ENCODE peak calls at places on chromosome 3, in eight cellular contexts. One of them, this sample, is unnamed. For H3K27me3 and H3K36me3, the result is how much of the 10 kb centered on the place peaks cover.

GRCh38 chr3:149371001-149371722 is 6.3 kb downstream of the TM4SF1 start:
- DNase-seq in lower lobe of right lung: no peak
- DNase-seq in GM23338: peak
- DNase-seq in DND-41: no peak
- DNase-seq in heart right ventricle: no peak
- DNase-seq in CD8-positive, alpha-beta T cell: no peak
- DNase-seq in PC-3: peak
- DNase-seq in right atrium auricular region: no peak
- DNase-seq in this sample: no peak

GRCh38 chr3:45986303-45986982 is 9.2 kb downstream of the FYCO1 start:
- DNase-seq in lower lobe of right lung: no peak
- DNase-seq in GM23338: no peak
- DNase-seq in DND-41: no peak
- DNase-seq in heart right ventricle: peak
- DNase-seq in CD8-positive, alpha-beta T cell: no peak
- DNase-seq in PC-3: peak
- DNase-seq in right atrium auricular region: no peak
- DNase-seq in this sample: no peak

GRCh38 chr3:186998937-186999368 is 68.6 kb downstream of the ST6GAL1 start:
- DNase-seq in lower lobe of right lung: no peak
- DNase-seq in GM23338: peak
- DNase-seq in DND-41: no peak
- DNase-seq in heart right ventricle: no peak
- DNase-seq in CD8-positive, alpha-beta T cell: no peak
- DNase-seq in PC-3: peak
- DNase-seq in right atrium auricular region: no peak
- DNase-seq in this sample: peak

GRCh38 chr3:159080236-159080635 is 278.4 kb downstream of the MFSD1 start:
- DNase-seq in lower lobe of right lung: no peak
- DNase-seq in GM23338: no peak
- DNase-seq in DND-41: no peak
- DNase-seq in heart right ventricle: no peak
- DNase-seq in CD8-positive, alpha-beta T cell: no peak
- DNase-seq in PC-3: no peak
- DNase-seq in right atrium auricular region: no peak
- DNase-seq in this sample: no peak

GRCh38 chr3:182971637-182972036 is 8.7 kb downstream of the DCUN1D1 start:
- DNase-seq in lower lobe of right lung: no peak
- DNase-seq in GM23338: no peak
- DNase-seq in DND-41: no peak
- DNase-seq in heart right ventricle: no peak
- DNase-seq in CD8-positive, alpha-beta T cell: no peak
- DNase-seq in PC-3: no peak
- DNase-seq in right atrium auricular region: no peak
- DNase-seq in this sample: no peak

GRCh38 chr3:31092748-31093607 is 198.5 kb upstream of the GADL1 start:
- DNase-seq in lower lobe of right lung: no peak
- DNase-seq in GM23338: no peak
- DNase-seq in DND-41: no peak
- DNase-seq in heart right ventricle: no peak
- DNase-seq in CD8-positive, alpha-beta T cell: no peak
- DNase-seq in PC-3: no peak
- DNase-seq in right atrium auricular region: no peak
- DNase-seq in this sample: no peak

GRCh38 chr3:58237940-58238681 is 519 bp downstream of the ABHD6 start:
- DNase-seq in lower lobe of right lung: peak
- DNase-seq in GM23338: peak
- DNase-seq in DND-41: peak
- DNase-seq in heart right ventricle: peak
- DNase-seq in CD8-positive, alpha-beta T cell: no peak
- DNase-seq in PC-3: peak
- DNase-seq in right atrium auricular region: peak
- DNase-seq in this sample: peak

GRCh38 chr3:134609821-134610454 is 40.9 kb downstream of the KY start:
- DNase-seq in lower lobe of right lung: no peak
- DNase-seq in GM23338: no peak
- DNase-seq in DND-41: no peak
- DNase-seq in heart right ventricle: no peak
- DNase-seq in CD8-positive, alpha-beta T cell: no peak
- DNase-seq in PC-3: no peak
- DNase-seq in right atrium auricular region: no peak
- DNase-seq in this sample: peak

GRCh38 chr3:10485806-10486205 is 19.6 kb downstream of the ATP2B2 start:
- DNase-seq in lower lobe of right lung: no peak
- DNase-seq in GM23338: no peak
- DNase-seq in DND-41: no peak
- DNase-seq in heart right ventricle: no peak
- DNase-seq in CD8-positive, alpha-beta T cell: no peak
- DNase-seq in PC-3: no peak
- DNase-seq in right atrium auricular region: no peak
- DNase-seq in this sample: no peak

GRCh38 chr3:56748663-56749231 is 53.0 kb downstream of the ARHGEF3 start:
- DNase-seq in lower lobe of right lung: no peak
- DNase-seq in GM23338: no peak
- DNase-seq in DND-41: no peak
- DNase-seq in heart right ventricle: no peak
- DNase-seq in CD8-positive, alpha-beta T cell: no peak
- DNase-seq in PC-3: no peak
- DNase-seq in right atrium auricular region: no peak
- DNase-seq in this sample: no peak
- H3K27me3 ChIP-seq in lower lobe of right lung: under half
- H3K27me3 ChIP-seq in GM23338: under half
- H3K27me3 ChIP-seq in DND-41: under half
- H3K27me3 ChIP-seq in heart right ventricle: under half
- H3K27me3 ChIP-seq in CD8-positive, alpha-beta T cell: under half
- H3K27me3 ChIP-seq in PC-3: under half
- H3K27me3 ChIP-seq in right atrium auricular region: under half
- H3K27me3 ChIP-seq in this sample: under half

GRCh38 chr3:170738756-170739155 is 131.2 kb downstream of the RPL22L1 start:
- DNase-seq in lower lobe of right lung: no peak
- DNase-seq in GM23338: no peak
- DNase-seq in DND-41: no peak
- DNase-seq in heart right ventricle: no peak
- DNase-seq in CD8-positive, alpha-beta T cell: no peak
- DNase-seq in PC-3: no peak
- DNase-seq in right atrium auricular region: no peak
- DNase-seq in this sample: no peak

GRCh38 chr3:170740285-170740684 is 129.7 kb downstream of the RPL22L1 start:
- DNase-seq in lower lobe of right lung: no peak
- DNase-seq in GM23338: no peak
- DNase-seq in DND-41: no peak
- DNase-seq in heart right ventricle: no peak
- DNase-seq in CD8-positive, alpha-beta T cell: no peak
- DNase-seq in PC-3: no peak
- DNase-seq in right atrium auricular region: no peak
- DNase-seq in this sample: no peak

GRCh38 chr3:170741756-170742530 is 128.1 kb downstream of the RPL22L1 start:
- DNase-seq in lower lobe of right lung: no peak
- DNase-seq in GM23338: no peak
- DNase-seq in DND-41: no peak
- DNase-seq in heart right ventricle: no peak
- DNase-seq in CD8-positive, alpha-beta T cell: no peak
- DNase-seq in PC-3: peak
- DNase-seq in right atrium auricular region: no peak
- DNase-seq in this sample: no peak

GRCh38 chr3:170739410-170739809 is 130.6 kb downstream of the RPL22L1 start:
- DNase-seq in lower lobe of right lung: no peak
- DNase-seq in GM23338: no peak
- DNase-seq in DND-41: no peak
- DNase-seq in heart right ventricle: no peak
- DNase-seq in CD8-positive, alpha-beta T cell: no peak
- DNase-seq in PC-3: no peak
- DNase-seq in right atrium auricular region: no peak
- DNase-seq in this sample: no peak

DNA sequence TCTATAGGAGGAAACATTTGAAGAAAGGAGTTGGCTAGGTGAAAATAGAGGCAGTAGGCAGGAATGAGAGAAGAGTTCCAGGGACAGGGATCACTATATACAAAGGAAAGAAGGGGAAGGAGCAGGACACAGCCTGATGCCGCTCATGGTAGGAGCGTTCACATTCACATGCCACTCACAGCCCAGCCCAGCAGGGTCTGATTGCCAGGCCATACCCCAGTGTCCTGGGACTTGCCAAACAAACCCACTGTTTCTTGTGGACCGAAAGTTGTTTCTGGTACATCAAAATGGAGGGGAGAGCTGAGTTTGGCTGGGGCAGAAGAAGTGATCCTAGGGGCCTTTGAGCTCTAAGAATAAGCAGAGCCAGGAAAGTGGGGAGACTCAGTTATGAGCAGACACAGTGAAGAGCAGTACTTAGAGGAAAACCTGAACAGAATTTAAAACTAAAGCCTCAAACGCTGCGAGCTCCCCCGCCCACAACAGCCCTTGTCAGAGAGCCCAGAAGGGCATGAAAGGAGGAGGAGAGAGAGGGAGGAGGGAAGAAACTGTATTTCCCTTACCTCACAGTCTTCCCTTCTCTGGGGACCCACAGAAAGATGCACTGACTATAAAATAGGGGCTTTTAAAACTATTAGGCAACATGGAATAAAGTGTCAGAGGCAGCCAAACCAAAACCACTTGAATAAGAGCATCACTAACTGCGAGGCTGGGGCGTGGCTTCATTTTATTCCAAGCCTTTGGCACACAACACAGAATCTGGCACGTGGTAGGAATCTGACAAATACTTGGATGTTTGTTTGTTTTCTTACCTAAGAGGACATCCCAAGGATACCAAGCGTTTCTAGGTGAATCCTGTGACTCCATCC is 129.0 kb downstream of the RPL22L1 start:
- DNase-seq in lower lobe of right lung: no peak
- DNase-seq in GM23338: no peak
- DNase-seq in DND-41: no peak
- DNase-seq in heart right ventricle: peak
- DNase-seq in CD8-positive, alpha-beta T cell: no peak
- DNase-seq in PC-3: peak
- DNase-seq in right atrium auricular region: peak
- DNase-seq in this sample: no peak
- H3K4me3 ChIP-seq in lower lobe of right lung: no peak
- H3K4me3 ChIP-seq in GM23338: no peak
- H3K4me3 ChIP-seq in DND-41: no peak
- H3K4me3 ChIP-seq in heart right ventricle: no peak
- H3K4me3 ChIP-seq in CD8-positive, alpha-beta T cell: no peak
- H3K4me3 ChIP-seq in PC-3: peak
- H3K4me3 ChIP-seq in right atrium auricular region: no peak
- H3K4me3 ChIP-seq in this sample: no peak

DNA sequence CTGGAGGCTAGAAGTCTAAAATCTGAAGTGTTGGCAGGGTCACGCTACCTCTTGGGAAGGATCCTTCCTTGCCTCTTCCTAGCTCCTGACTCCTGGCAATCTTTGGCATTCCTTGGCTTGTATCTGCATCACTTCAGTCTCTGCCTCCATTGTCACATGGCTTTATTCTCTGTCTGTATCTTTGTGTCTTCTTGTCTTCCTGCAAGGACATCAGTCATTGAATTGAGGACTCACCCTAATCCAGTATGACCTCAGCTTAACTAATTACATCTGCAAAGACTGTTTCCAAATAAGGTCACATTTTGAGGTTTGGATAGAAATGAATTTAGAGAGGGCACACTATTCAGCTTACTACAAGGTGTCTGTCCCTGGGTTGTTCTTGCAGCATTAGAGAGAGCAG is 31.1 kb upstream of the UTS2B start:
- DNase-seq in lower lobe of right lung: no peak
- DNase-seq in GM23338: no peak
- DNase-seq in DND-41: no peak
- DNase-seq in heart right ventricle: no peak
- DNase-seq in CD8-positive, alpha-beta T cell: no peak
- DNase-seq in PC-3: no peak
- DNase-seq in right atrium auricular region: no peak
- DNase-seq in this sample: no peak
- H3K36me3 ChIP-seq in lower lobe of right lung: half or more
- H3K36me3 ChIP-seq in GM23338: under half
- H3K36me3 ChIP-seq in DND-41: under half
- H3K36me3 ChIP-seq in heart right ventricle: under half
- H3K36me3 ChIP-seq in CD8-positive, alpha-beta T cell: under half
- H3K36me3 ChIP-seq in PC-3: under half
- H3K36me3 ChIP-seq in right atrium auricular region: under half
- H3K36me3 ChIP-seq in this sample: under half

GRCh38 chr3:155880286-155880685 is 9.8 kb downstream of the GMPS start:
- DNase-seq in lower lobe of right lung: no peak
- DNase-seq in GM23338: no peak
- DNase-seq in DND-41: no peak
- DNase-seq in heart right ventricle: no peak
- DNase-seq in CD8-positive, alpha-beta T cell: no peak
- DNase-seq in PC-3: no peak
- DNase-seq in right atrium auricular region: no peak
- DNase-seq in this sample: no peak
- H3K27me3 ChIP-seq in lower lobe of right lung: under half
- H3K27me3 ChIP-seq in GM23338: under half
- H3K27me3 ChIP-seq in DND-41: under half
- H3K27me3 ChIP-seq in heart right ventricle: under half
- H3K27me3 ChIP-seq in CD8-positive, alpha-beta T cell: under half
- H3K27me3 ChIP-seq in PC-3: under half
- H3K27me3 ChIP-seq in right atrium auricular region: under half
- H3K27me3 ChIP-seq in this sample: under half

GRCh38 chr3:194395201-194395600 is 3.9 kb downstream of the GP5 start:
- DNase-seq in lower lobe of right lung: no peak
- DNase-seq in GM23338: no peak
- DNase-seq in DND-41: peak
- DNase-seq in heart right ventricle: no peak
- DNase-seq in CD8-positive, alpha-beta T cell: no peak
- DNase-seq in PC-3: peak
- DNase-seq in right atrium auricular region: no peak
- DNase-seq in this sample: no peak

GRCh38 chr3:194395767-194396527 is 3.1 kb downstream of the GP5 start:
- DNase-seq in lower lobe of right lung: no peak
- DNase-seq in GM23338: peak
- DNase-seq in DND-41: peak
- DNase-seq in heart right ventricle: no peak
- DNase-seq in CD8-positive, alpha-beta T cell: no peak
- DNase-seq in PC-3: no peak
- DNase-seq in right atrium auricular region: no peak
- DNase-seq in this sample: peak

GRCh38 chr3:194399166-194399565 is at the start of gene GP5:
- DNase-seq in lower lobe of right lung: no peak
- DNase-seq in GM23338: no peak
- DNase-seq in DND-41: no peak
- DNase-seq in heart right ventricle: no peak
- DNase-seq in CD8-positive, alpha-beta T cell: no peak
- DNase-seq in PC-3: no peak
- DNase-seq in right atrium auricular region: no peak
- DNase-seq in this sample: no peak

GRCh38 chr3:194397757-194398312 is 1.2 kb downstream of the GP5 start:
- DNase-seq in lower lobe of right lung: no peak
- DNase-seq in GM23338: peak
- DNase-seq in DND-41: peak
- DNase-seq in heart right ventricle: no peak
- DNase-seq in CD8-positive, alpha-beta T cell: no peak
- DNase-seq in PC-3: no peak
- DNase-seq in right atrium auricular region: no peak
- DNase-seq in this sample: peak

DNA sequence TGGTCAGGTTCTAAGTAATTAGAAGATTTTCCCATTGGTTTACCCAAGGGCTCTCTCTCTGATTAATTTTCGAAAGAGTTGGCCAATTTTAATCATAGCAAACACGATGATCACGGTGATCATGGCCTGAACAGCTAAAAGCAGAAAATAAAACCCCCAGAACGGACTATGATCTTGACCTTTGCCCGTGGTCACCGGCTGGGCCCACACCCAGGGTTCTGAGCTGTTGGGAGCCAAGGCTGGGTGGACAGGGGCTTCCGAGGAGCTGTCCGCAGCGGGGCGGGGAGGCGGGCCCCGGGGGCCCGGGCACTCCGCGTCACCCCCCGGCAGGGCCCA is 2.5 kb downstream of the GP5 start:
- DNase-seq in lower lobe of right lung: no peak
- DNase-seq in GM23338: no peak
- DNase-seq in DND-41: no peak
- DNase-seq in heart right ventricle: no peak
- DNase-seq in CD8-positive, alpha-beta T cell: no peak
- DNase-seq in PC-3: no peak
- DNase-seq in right atrium auricular region: no peak
- DNase-seq in this sample: no peak
- H3K4me3 ChIP-seq in lower lobe of right lung: peak
- H3K4me3 ChIP-seq in GM23338: peak
- H3K4me3 ChIP-seq in DND-41: no peak
- H3K4me3 ChIP-seq in heart right ventricle: peak
- H3K4me3 ChIP-seq in CD8-positive, alpha-beta T cell: peak
- H3K4me3 ChIP-seq in PC-3: no peak
- H3K4me3 ChIP-seq in right atrium auricular region: peak
- H3K4me3 ChIP-seq in this sample: no peak

This sample was measured in H7.